ENCODE peak calls at places on chromosomes 1 and 21, in five cellular contexts. D is heart right ventricle, E is endothelial cell, L is BJ, Q is B cell. R is an unnamed sample.

GRCh38 chr21:42653492-42654061 is at the start of gene PDE9A:
- DNase-seq in L (no peak), D (no peak), E (peak; percentile 69), Q (peak; percentile 40), R (no peak)

GRCh38 chr1:26122988-26123973 is 11.7 kb downstream of the PDIK1L start:
- DNase-seq in D (no peak), L (no peak), Q (no peak), E (no peak), R (no peak)

GRCh38 chr1:187474266-187474665 is 645.5 kb downstream of the PLA2G4A start:
- DNase-seq in Q (no peak), L (no peak), E (no peak), D (no peak), R (no peak)

GRCh38 chr1:164885311-164885710 is 326.3 kb downstream of the PBX1 start:
- DNase-seq in D (no peak), Q (no peak), L (no peak), E (no peak), R (no peak)

GRCh38 chr1:96634863-96635262 is 86.7 kb upstream of the PTBP2 start:
- DNase-seq in Q (no peak), L (no peak), E (no peak), D (no peak), R (no peak)

GRCh38 chr1:106944721-106945120 is 111.8 kb upstream of the PRMT6 start:
- DNase-seq in E (no peak), L (no peak), Q (no peak), D (no peak), R (no peak)

GRCh38 chr1:70443739-70444138 is 32.7 kb downstream of the CTH start:
- DNase-seq in D (no peak), E (no peak), Q (no peak), L (no peak), R (no peak)

GRCh38 chr1:54378157-54378883 is 27.9 kb downstream of the SSBP3 start:
- DNase-seq in E (peak; percentile 69), Q (no peak), L (no peak), D (no peak), R (no peak)

GRCh38 chr1:11653101-11653601 is 1.1 kb downstream of the FBXO2 start:
- DNase-seq in L (no peak), Q (no peak), E (no peak), D (no peak), R (no peak)

GRCh38 chr1:240190881-240191385 is 99.2 kb downstream of the FMN2 start:
- DNase-seq in L (peak; percentile 87), D (no peak), E (no peak), Q (no peak), R (peak; percentile 97)
- TF ChIP-seq CTCF in L (peak; percentile 61), D (no peak), E (peak; percentile 19), Q (no peak), R (peak; percentile 67)

GRCh38 chr1:156004843-156005593 is 15.7 kb downstream of the SSR2 start:
- DNase-seq in E (no peak), Q (no peak), L (no peak), D (no peak), R (no peak)

GRCh38 chr1:156006666-156007376 is 13.9 kb downstream of the SSR2 start:
- DNase-seq in Q (no peak), D (no peak), E (no peak), L (no peak), R (no peak)

GRCh38 chr1:156001021-156001681 is 19.6 kb downstream of the SSR2 start:
- DNase-seq in D (no peak), E (no peak), Q (no peak), L (no peak), R (no peak)

GRCh38 chr1:156002182-156002911 is 18.4 kb downstream of the SSR2 start:
- DNase-seq in D (no peak), L (no peak), E (no peak), Q (no peak), R (no peak)

GRCh38 chr1:156001682-156002171 is 19.0 kb downstream of the SSR2 start:
- DNase-seq in E (no peak), D (no peak), L (no peak), Q (no peak), R (no peak)
- TF ChIP-seq CTCF in E (no peak), D (no peak), L (no peak), Q (no peak), R (no peak)

DNA sequence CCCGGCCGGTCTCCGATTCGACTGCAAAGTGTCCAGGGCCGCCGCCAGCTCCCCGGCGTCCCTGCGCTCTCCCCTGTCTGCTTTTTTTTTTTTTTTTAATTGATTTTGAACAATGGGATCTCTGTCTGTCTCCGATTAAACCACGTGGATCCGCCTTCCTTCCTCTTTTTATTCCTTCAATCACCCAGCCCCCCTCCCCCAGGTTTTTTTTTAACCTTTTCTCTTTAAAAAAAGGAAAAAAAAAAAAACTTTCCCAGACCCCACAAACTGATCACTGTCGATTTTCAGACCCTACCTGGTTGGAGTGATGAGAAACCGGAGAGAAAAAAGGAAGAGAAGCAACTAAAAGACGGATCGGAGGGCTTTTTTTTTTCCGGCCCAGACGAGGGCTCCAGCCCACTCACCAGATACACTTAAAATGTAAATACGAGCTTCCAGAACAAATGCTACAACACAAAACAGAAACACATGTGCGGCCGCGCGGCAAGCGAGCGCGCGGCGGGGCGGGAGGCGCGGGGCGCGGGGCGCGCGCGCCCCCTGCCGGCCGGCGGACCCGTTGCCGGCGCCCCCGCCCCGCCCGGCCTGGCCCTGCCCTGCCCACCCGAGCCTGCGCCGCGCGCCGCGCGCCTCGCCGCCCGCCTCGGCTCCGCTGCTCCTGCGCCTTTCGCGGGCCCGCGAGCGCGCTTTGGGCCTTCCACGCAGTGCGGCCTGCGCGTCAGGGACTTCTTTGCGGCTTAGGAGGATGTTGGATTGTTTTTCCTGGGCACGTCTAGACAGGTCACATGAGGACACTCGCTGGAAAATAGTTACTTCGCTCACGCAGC is at the start of gene RCC2:
- DNase-seq in L (peak; percentile 19), D (peak; percentile 67), Q (peak; percentile 85), E (peak; percentile 60), R (peak; percentile 58)
- TF ChIP-seq CTCF in L (no peak), D (no peak), Q (no peak), E (no peak), R (no peak)

GRCh38 chr1:231332761-231333160 is 4.9 kb downstream of the EXOC8 start:
- DNase-seq in D (no peak), Q (no peak), E (no peak), L (no peak), R (no peak)
- TF ChIP-seq CTCF in D (no peak), Q (no peak), E (no peak), L (no peak), R (no peak)

GRCh38 chr1:163145435-163145834 is 57.3 kb downstream of the RGS5 start:
- DNase-seq in L (no peak), Q (no peak), E (no peak), D (no peak), R (no peak)
- TF ChIP-seq CTCF in L (no peak), Q (no peak), E (no peak), D (no peak), R (no peak)

DNA sequence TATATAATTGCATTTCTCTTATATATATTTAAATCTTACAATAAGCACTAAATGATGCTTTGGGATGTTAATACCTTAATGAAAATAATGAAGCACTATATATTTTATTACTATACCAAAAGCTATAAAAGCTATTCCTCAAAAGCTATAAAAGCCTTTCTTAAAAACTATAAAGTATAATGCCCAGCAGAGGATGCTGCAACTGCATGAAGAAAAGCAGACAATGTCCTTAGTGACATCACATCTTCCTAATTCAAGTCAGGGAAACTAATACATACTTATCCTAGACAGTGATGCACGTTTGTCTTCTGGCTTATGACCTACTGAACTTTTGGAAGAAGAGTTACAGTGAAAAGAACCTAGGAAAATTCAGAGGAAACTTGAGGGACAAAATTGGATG is 13.6 kb upstream of the C1orf185 start:
- DNase-seq in D (no peak), E (no peak), L (no peak), Q (no peak), R (no peak)
- TF ChIP-seq CTCF in D (no peak), E (no peak), L (peak; percentile 16), Q (no peak), R (peak; percentile 7)

DNA sequence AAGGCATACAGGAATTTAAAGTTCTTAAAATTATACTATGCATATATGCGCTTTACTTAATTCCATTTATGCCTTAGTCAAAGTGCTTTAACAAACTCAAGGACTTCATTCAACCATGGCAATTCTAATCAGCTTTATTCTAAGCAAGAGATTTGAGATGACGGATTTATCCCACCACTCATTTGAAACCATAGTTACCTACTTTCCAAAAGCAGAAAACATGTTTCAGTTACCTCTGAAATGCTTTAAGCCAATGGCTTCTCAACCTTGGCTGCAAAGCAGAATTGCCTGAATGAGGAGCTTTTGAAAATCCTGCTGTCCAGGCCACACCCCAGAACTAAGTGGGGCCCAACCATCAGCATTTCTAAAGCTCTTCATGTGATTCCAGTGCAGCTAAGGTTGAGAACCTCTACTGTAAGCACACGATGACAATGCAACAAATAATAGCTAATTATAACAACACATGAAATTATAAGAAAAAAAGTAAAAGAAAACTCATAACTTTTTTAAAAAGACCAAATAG is 44.6 kb downstream of the TTLL7 start:
- DNase-seq in L (no peak), E (no peak), D (no peak), Q (no peak), R (no peak)
- TF ChIP-seq CTCF in L (no peak), E (no peak), D (no peak), Q (no peak), R (no peak)

GRCh38 chr1:110265186-110265585 is 55.1 kb downstream of the KCNC4 start:
- DNase-seq in L (no peak), Q (no peak), D (no peak), E (no peak), R (no peak)

GRCh38 chr1:110264430-110264829 is 54.3 kb downstream of the KCNC4 start:
- DNase-seq in Q (no peak), L (no peak), D (peak; percentile 22), E (no peak), R (no peak)

GRCh38 chr1:110260194-110260593 is 50.1 kb downstream of the KCNC4 start:
- DNase-seq in E (no peak), Q (no peak), L (no peak), D (no peak), R (no peak)

GRCh38 chr1:110262296-110262695 is 52.2 kb downstream of the KCNC4 start:
- DNase-seq in D (no peak), E (no peak), L (no peak), Q (no peak), R (no peak)

DNA sequence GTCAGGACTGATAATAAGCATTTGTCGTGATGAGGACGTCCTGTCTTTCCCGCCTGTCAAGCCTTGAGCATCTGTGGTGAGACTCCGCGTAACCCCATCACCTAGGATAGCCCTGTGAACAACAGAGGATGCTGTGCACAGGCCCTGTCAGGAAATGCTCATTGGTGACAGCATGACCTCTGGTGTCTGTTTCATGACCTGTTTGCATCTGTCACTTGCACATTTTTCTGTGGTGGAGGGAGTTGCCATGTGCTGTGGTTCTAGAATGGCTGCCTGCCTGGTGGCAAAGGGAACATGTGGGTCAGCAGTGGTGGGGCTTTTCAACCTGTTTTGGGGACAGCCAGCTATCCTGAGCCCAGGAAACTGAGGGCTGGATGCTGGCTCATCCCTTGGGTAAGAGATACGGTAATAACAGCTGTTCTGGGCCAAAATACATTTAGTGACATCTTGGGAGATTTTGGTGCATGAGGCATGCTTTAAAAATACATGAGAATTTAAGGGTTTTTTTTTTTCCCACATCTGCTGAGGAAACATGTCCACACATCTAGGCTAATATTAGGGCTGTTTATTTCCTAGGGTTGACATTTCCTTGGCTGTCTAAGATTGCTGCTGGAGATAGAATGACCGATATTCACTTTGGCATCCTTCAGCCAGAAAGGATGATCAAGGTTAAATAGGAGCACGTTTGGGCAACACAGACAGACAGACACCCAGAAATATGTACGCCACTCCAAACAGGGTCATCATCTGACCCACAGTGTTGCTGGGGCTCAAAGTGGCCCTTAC is 52.9 kb downstream of the KCNC4 start:
- DNase-seq in L (no peak), D (peak; percentile 21), Q (no peak), E (peak; percentile 22), R (no peak)
- TF ChIP-seq CTCF in L (no peak), D (no peak), Q (no peak), E (no peak), R (no peak)

R was measured in AG09319.